ENCODE peak calls at places on chromosomes 5 and 9, in nine cellular contexts. One of them, this sample, is unnamed.

GRCh38 chr9:104743377-104743985 is 4.0 kb upstream of the NIPSNAP3A start:
- DNase-seq in SK-N-DZ: peak; percentile 66
- DNase-seq in NAMALWA: peak; percentile 91
- DNase-seq in SK-MEL-5: peak; percentile 85
- DNase-seq in coronary artery: no peak
- DNase-seq in GM23248: peak; percentile 73
- DNase-seq in Caco-2: no peak
- DNase-seq in progenitor cell of endocrine pancreas: no peak
- DNase-seq in NCI-H1694 treated with DMSO at 0.1 percent for 48 hours: peak; percentile 54
- DNase-seq in this sample: peak; percentile 68

GRCh38 chr5:138649316-138649720 is 74.1 kb upstream of the HSPA9 start:
- DNase-seq in SK-N-DZ: peak; percentile 39
- DNase-seq in NAMALWA: no peak
- DNase-seq in SK-MEL-5: no peak
- DNase-seq in coronary artery: no peak
- DNase-seq in GM23248: no peak
- DNase-seq in Caco-2: no peak
- DNase-seq in progenitor cell of endocrine pancreas: no peak
- DNase-seq in NCI-H1694 treated with DMSO at 0.1 percent for 48 hours: no peak
- DNase-seq in this sample: no peak

GRCh38 chr5:116492016-116492623 is 82.5 kb downstream of the SEMA6A start:
- DNase-seq in SK-N-DZ: no peak
- DNase-seq in NAMALWA: no peak
- DNase-seq in SK-MEL-5: peak; percentile 90
- DNase-seq in coronary artery: no peak
- DNase-seq in GM23248: peak; percentile 93
- DNase-seq in Caco-2: no peak
- DNase-seq in progenitor cell of endocrine pancreas: no peak
- DNase-seq in NCI-H1694 treated with DMSO at 0.1 percent for 48 hours: no peak
- DNase-seq in this sample: peak; percentile 26

GRCh38 chr9:128192601-128193371 is 1.4 kb upstream of the CIZ1 start:
- DNase-seq in SK-N-DZ: peak; percentile 88
- DNase-seq in NAMALWA: no peak
- DNase-seq in SK-MEL-5: peak; percentile 29
- DNase-seq in coronary artery: peak; percentile 85
- DNase-seq in GM23248: peak; percentile 94
- DNase-seq in Caco-2: peak; percentile 96
- DNase-seq in progenitor cell of endocrine pancreas: no peak
- DNase-seq in NCI-H1694 treated with DMSO at 0.1 percent for 48 hours: no peak
- DNase-seq in this sample: no peak

GRCh38 chr5:123089971-123090640 is 1.1 kb downstream of the PRDM6 start:
- DNase-seq in SK-N-DZ: no peak
- DNase-seq in NAMALWA: no peak
- DNase-seq in SK-MEL-5: no peak
- DNase-seq in coronary artery: no peak
- DNase-seq in GM23248: peak; percentile 70
- DNase-seq in Caco-2: no peak
- DNase-seq in progenitor cell of endocrine pancreas: no peak
- DNase-seq in NCI-H1694 treated with DMSO at 0.1 percent for 48 hours: no peak
- DNase-seq in this sample: no peak

GRCh38 chr5:89282832-89283510 is 400.0 kb upstream of the MEF2C start:
- DNase-seq in SK-N-DZ: no peak
- DNase-seq in NAMALWA: no peak
- DNase-seq in SK-MEL-5: no peak
- DNase-seq in coronary artery: no peak
- DNase-seq in GM23248: peak; percentile 60
- DNase-seq in Caco-2: no peak
- DNase-seq in progenitor cell of endocrine pancreas: no peak
- DNase-seq in NCI-H1694 treated with DMSO at 0.1 percent for 48 hours: no peak
- DNase-seq in this sample: no peak

GRCh38 chr5:154829589-154830218 is 20.7 kb downstream of the FAXDC2 start:
- DNase-seq in SK-N-DZ: no peak
- DNase-seq in NAMALWA: no peak
- DNase-seq in SK-MEL-5: no peak
- DNase-seq in coronary artery: no peak
- DNase-seq in GM23248: peak; percentile 43
- DNase-seq in Caco-2: no peak
- DNase-seq in progenitor cell of endocrine pancreas: no peak
- DNase-seq in NCI-H1694 treated with DMSO at 0.1 percent for 48 hours: no peak
- DNase-seq in this sample: no peak

GRCh38 chr5:75325242-75325641 is 11.8 kb upstream of the HMGCR start:
- DNase-seq in SK-N-DZ: no peak
- DNase-seq in NAMALWA: no peak
- DNase-seq in SK-MEL-5: no peak
- DNase-seq in coronary artery: no peak
- DNase-seq in GM23248: no peak
- DNase-seq in Caco-2: no peak
- DNase-seq in progenitor cell of endocrine pancreas: no peak
- DNase-seq in NCI-H1694 treated with DMSO at 0.1 percent for 48 hours: no peak
- DNase-seq in this sample: peak; percentile 21

GRCh38 chr5:97951139-97951538 is 768.1 kb upstream of the RIOK2 start:
- DNase-seq in SK-N-DZ: no peak
- DNase-seq in NAMALWA: no peak
- DNase-seq in SK-MEL-5: no peak
- DNase-seq in coronary artery: no peak
- DNase-seq in GM23248: no peak
- DNase-seq in Caco-2: no peak
- DNase-seq in progenitor cell of endocrine pancreas: no peak
- DNase-seq in NCI-H1694 treated with DMSO at 0.1 percent for 48 hours: no peak
- DNase-seq in this sample: no peak

GRCh38 chr9:85647571-85647970 is 94.2 kb downstream of the AGTPBP1 start:
- DNase-seq in SK-N-DZ: no peak
- DNase-seq in NAMALWA: peak; percentile 6
- DNase-seq in SK-MEL-5: no peak
- DNase-seq in coronary artery: no peak
- DNase-seq in GM23248: no peak
- DNase-seq in Caco-2: no peak
- DNase-seq in progenitor cell of endocrine pancreas: no peak
- DNase-seq in NCI-H1694 treated with DMSO at 0.1 percent for 48 hours: no peak
- DNase-seq in this sample: no peak

GRCh38 chr5:5645198-5645597 is 222.7 kb downstream of the ICE1 start:
- DNase-seq in SK-N-DZ: no peak
- DNase-seq in NAMALWA: no peak
- DNase-seq in SK-MEL-5: no peak
- DNase-seq in coronary artery: no peak
- DNase-seq in GM23248: no peak
- DNase-seq in Caco-2: no peak
- DNase-seq in progenitor cell of endocrine pancreas: no peak
- DNase-seq in NCI-H1694 treated with DMSO at 0.1 percent for 48 hours: no peak
- DNase-seq in this sample: no peak

GRCh38 chr5:6720561-6720921 is 7.3 kb downstream of the TENT4A start:
- DNase-seq in SK-N-DZ: no peak
- DNase-seq in NAMALWA: no peak
- DNase-seq in SK-MEL-5: no peak
- DNase-seq in coronary artery: no peak
- DNase-seq in GM23248: no peak
- DNase-seq in Caco-2: no peak
- DNase-seq in progenitor cell of endocrine pancreas: no peak
- DNase-seq in NCI-H1694 treated with DMSO at 0.1 percent for 48 hours: no peak
- DNase-seq in this sample: no peak

GRCh38 chr5:16508730-16509531 is 43.3 kb upstream of the ZNF622 start:
- DNase-seq in SK-N-DZ: no peak
- DNase-seq in NAMALWA: no peak
- DNase-seq in SK-MEL-5: peak; percentile 38
- DNase-seq in coronary artery: no peak
- DNase-seq in GM23248: peak; percentile 65
- DNase-seq in Caco-2: peak; percentile 60
- DNase-seq in progenitor cell of endocrine pancreas: no peak
- DNase-seq in NCI-H1694 treated with DMSO at 0.1 percent for 48 hours: no peak
- DNase-seq in this sample: no peak

GRCh38 chr9:132877818-132878694 is at the start of gene AK8:
- DNase-seq in SK-N-DZ: peak; percentile 62
- DNase-seq in NAMALWA: peak; percentile 76
- DNase-seq in SK-MEL-5: peak; percentile 59
- DNase-seq in coronary artery: peak; percentile 82
- DNase-seq in GM23248: peak; percentile 90
- DNase-seq in Caco-2: peak; percentile 62
- DNase-seq in progenitor cell of endocrine pancreas: peak; percentile 71
- DNase-seq in NCI-H1694 treated with DMSO at 0.1 percent for 48 hours: peak; percentile 24
- DNase-seq in this sample: peak; percentile 23

GRCh38 chr5:151222054-151222768 is 1.7 kb downstream of the CCDC69 start:
- DNase-seq in SK-N-DZ: no peak
- DNase-seq in NAMALWA: peak; percentile 42
- DNase-seq in SK-MEL-5: no peak
- DNase-seq in coronary artery: no peak
- DNase-seq in GM23248: no peak
- DNase-seq in Caco-2: no peak
- DNase-seq in progenitor cell of endocrine pancreas: no peak
- DNase-seq in NCI-H1694 treated with DMSO at 0.1 percent for 48 hours: no peak
- DNase-seq in this sample: no peak

GRCh38 chr5:124060010-124060409 is 548.0 kb downstream of the CSNK1G3 start:
- DNase-seq in SK-N-DZ: peak; percentile 21
- DNase-seq in NAMALWA: no peak
- DNase-seq in SK-MEL-5: no peak
- DNase-seq in coronary artery: no peak
- DNase-seq in GM23248: no peak
- DNase-seq in Caco-2: no peak
- DNase-seq in progenitor cell of endocrine pancreas: no peak
- DNase-seq in NCI-H1694 treated with DMSO at 0.1 percent for 48 hours: no peak
- DNase-seq in this sample: no peak

GRCh38 chr5:77864997-77865396 is 88.9 kb upstream of the TBCA start:
- DNase-seq in SK-N-DZ: no peak
- DNase-seq in NAMALWA: no peak
- DNase-seq in SK-MEL-5: no peak
- DNase-seq in coronary artery: no peak
- DNase-seq in GM23248: no peak
- DNase-seq in Caco-2: no peak
- DNase-seq in progenitor cell of endocrine pancreas: no peak
- DNase-seq in NCI-H1694 treated with DMSO at 0.1 percent for 48 hours: no peak
- DNase-seq in this sample: no peak

This sample was measured in HepG2.